ENCODE peak calls at places on chromosomes 12 and 14, in seven cellular contexts. Z is AG09309; C is stimulated activated CD8-positive, alpha-beta memory T cell treated with anti-CD3 and anti-CD28 coated beads, Interleukin-2, amount 100 ng/mL, for 48 hours; E is GM13977; R is BE2C; N is mucosa of descending colon; T is RKO. L is an unnamed sample.

GRCh38 chr12:53499261-53500118 is at the start of gene MAP3K12:
- DNase-seq in Z (no peak), C (peak), E (peak), R (peak), N (peak), T (peak), L (peak)

GRCh38 chr12:91565816-91566215 is 383.2 kb upstream of the DCN start:
- DNase-seq in Z (no peak), C (no peak), E (no peak), R (no peak), N (no peak), T (no peak), L (no peak)

GRCh38 chr14:88870777-88871176 is 46.3 kb downstream of the TTC8 start:
- DNase-seq in Z (no peak), C (no peak), E (no peak), R (no peak), N (no peak), T (no peak), L (no peak)

GRCh38 chr14:56172571-56172971 is 54.4 kb downstream of the PELI2 start:
- DNase-seq in Z (peak), C (no peak), E (no peak), R (no peak), N (no peak), T (peak), L (no peak)

GRCh38 chr12:119410396-119410795 is 75.9 kb downstream of the CCDC60 start:
- DNase-seq in Z (no peak), C (no peak), E (no peak), R (no peak), N (no peak), T (no peak), L (no peak)

GRCh38 chr14:50920482-50921225 is 23.6 kb downstream of the PYGL start:
- DNase-seq in Z (peak), C (no peak), E (no peak), R (no peak), N (no peak), T (no peak), L (no peak)

GRCh38 chr14:60565211-60565610 is 56.3 kb downstream of the SIX6 start:
- DNase-seq in Z (peak), C (no peak), E (no peak), R (no peak), N (no peak), T (no peak), L (no peak)

GRCh38 chr14:21191809-21192446 is 36.1 kb upstream of the OR5AU1 start:
- DNase-seq in Z (no peak), C (peak), E (peak), R (peak), N (peak), T (no peak), L (peak)

GRCh38 chr12:27969901-27970390 is 2.6 kb downstream of the PTHLH start:
- DNase-seq in Z (no peak), C (peak), E (peak), R (peak), N (peak), T (no peak), L (no peak)

GRCh38 chr12:68508536-68509050 is 102.1 kb upstream of the RAP1B start:
- DNase-seq in Z (no peak), C (no peak), E (no peak), R (no peak), N (no peak), T (peak), L (no peak)